ENCODE peak calls at places on chromosomes 4 and X, in seven cellular contexts. Q, O, V, M, E, T and P are unnamed samples.
A peak's percentile ranks its signal among the peaks of the same experiment; 100 is the strongest.

GRCh38 chrX:49221868-49222267 is 11.3 kb downstream of the CACNA1F start:
- DNase-seq in Q (no peak), O (no peak), V (no peak), M (no peak), E (no peak), T (no peak), P (no peak)

GRCh38 chr4:76883147-76883546 is 14.8 kb downstream of the SOWAHB start:
- DNase-seq in Q (peak; percentile 81), O (no peak), V (no peak), M (no peak), E (peak; percentile 32), T (no peak), P (no peak)

GRCh38 chr4:126344472-126344871 is 1029.7 kb downstream of the FAT4 start:
- DNase-seq in Q (no peak), O (no peak), V (no peak), M (no peak), E (no peak), T (no peak), P (no peak)

GRCh38 chr4:182655321-182655720 is 261.9 kb downstream of the DCTD start:
- DNase-seq in Q (no peak), O (no peak), V (no peak), M (no peak), E (no peak), T (no peak), P (no peak)

GRCh38 chr4:39085891-39086290 is 23.9 kb downstream of the KLHL5 start:
- DNase-seq in Q (peak; percentile 49), O (no peak), V (no peak), M (no peak), E (no peak), T (no peak), P (no peak)

GRCh38 chrX:115531818-115532403 is 29.1 kb upstream of the PLS3 start:
- DNase-seq in Q (no peak), O (no peak), V (no peak), M (no peak), E (peak; percentile 68), T (no peak), P (no peak)

GRCh38 chrX:102715967-102716366 is 3.7 kb downstream of the GPRASP2 start:
- DNase-seq in Q (no peak), O (no peak), V (no peak), M (no peak), E (no peak), T (no peak), P (no peak)

GRCh38 chr4:174154455-174154854 is 129.0 kb downstream of the FBXO8 start:
- DNase-seq in Q (peak; percentile 16), O (no peak), V (no peak), M (no peak), E (peak; percentile 57), T (no peak), P (no peak)

GRCh38 chr4:138263438-138263837 is 21.3 kb upstream of the SLC7A11 start:
- DNase-seq in Q (no peak), O (no peak), V (no peak), M (no peak), E (peak; percentile 86), T (no peak), P (no peak)

GRCh38 chr4:74444891-74445642 is at the start of gene AREG:
- DNase-seq in Q (peak; percentile 63), O (peak; percentile 15), V (peak; percentile 86), M (peak; percentile 70), E (peak; percentile 74), T (peak; percentile 54), P (peak; percentile 88)

GRCh38 chrX:125090046-125090445 is 229.6 kb upstream of the TEX13C start:
- DNase-seq in Q (no peak), O (no peak), V (no peak), M (no peak), E (peak; percentile 4), T (no peak), P (no peak)

GRCh38 chr4:162645381-162645780 is 481.6 kb upstream of the FSTL5 start:
- DNase-seq in Q (no peak), O (peak; percentile 4), V (no peak), M (no peak), E (peak; percentile 30), T (no peak), P (no peak)

GRCh38 chr4:2964077-2964471 is 703 bp downstream of the GRK4 start:
- DNase-seq in Q (no peak), O (no peak), V (no peak), M (peak; percentile 26), E (no peak), T (no peak), P (no peak)

GRCh38 chr4:118086334-118086733 is 52.0 kb downstream of the NDST3 start:
- DNase-seq in Q (no peak), O (no peak), V (no peak), M (no peak), E (peak; percentile 67), T (no peak), P (no peak)

GRCh38 chr4:139921551-139922184 is 232.3 kb downstream of the MAML3 start:
- DNase-seq in Q (no peak), O (peak; percentile 48), V (no peak), M (no peak), E (peak; percentile 28), T (no peak), P (no peak)

GRCh38 chr4:109748114-109748513 is 18.2 kb upstream of the PLA2G12A start:
- DNase-seq in Q (no peak), O (no peak), V (no peak), M (no peak), E (no peak), T (no peak), P (no peak)

GRCh38 chr4:107935246-107935645 is 3.9 kb downstream of the CYP2U1 start:
- DNase-seq in Q (no peak), O (no peak), V (no peak), M (no peak), E (no peak), T (no peak), P (no peak)

GRCh38 chrX:69136546-69137331 is 28.5 kb downstream of the PJA1 start:
- DNase-seq in Q (no peak), O (no peak), V (no peak), M (no peak), E (no peak), T (no peak), P (no peak)

GRCh38 chr4:1207157-1207470 is 34.7 kb upstream of the SPON2 start:
- DNase-seq in Q (no peak), O (no peak), V (no peak), M (no peak), E (no peak), T (no peak), P (peak; percentile 36)

GRCh38 chr4:52545099-52546069 is 113.7 kb downstream of the USP46 start:
- DNase-seq in Q (peak; percentile 84), O (peak; percentile 49), V (peak; percentile 23), M (peak; percentile 61), E (peak; percentile 59), T (no peak), P (peak; percentile 67)

GRCh38 chr4:6469898-6470501 is 2.4 kb downstream of the PPP2R2C start:
- DNase-seq in Q (no peak), O (no peak), V (no peak), M (no peak), E (no peak), T (no peak), P (no peak)
- H3K4me3 ChIP-seq in Q (no peak overlapping the region), O (peak overlapping the region; percentile 69), V (no peak overlapping the region), M (no peak overlapping the region), E (no peak overlapping the region), T (peak overlapping the region; percentile 76), P (peak overlapping the region; percentile 49)

GRCh38 chr4:84994280-84994679 is 27.8 kb upstream of the WDFY3 start:
- DNase-seq in Q (no peak), O (no peak), V (no peak), M (no peak), E (no peak), T (no peak), P (no peak)
- H3K4me3 ChIP-seq in Q (no peak overlapping the region), O (no peak overlapping the region), V (no peak overlapping the region), M (no peak overlapping the region), E (no peak overlapping the region), T (no peak overlapping the region), P (no peak overlapping the region)

GRCh38 chrX:93673056-93673868 is at the start of gene NAP1L3:
- DNase-seq in Q (peak; percentile 42), O (peak; percentile 5), V (peak; percentile 9), M (peak; percentile 50), E (peak; percentile 28), T (peak; percentile 16), P (no peak)

DNA sequence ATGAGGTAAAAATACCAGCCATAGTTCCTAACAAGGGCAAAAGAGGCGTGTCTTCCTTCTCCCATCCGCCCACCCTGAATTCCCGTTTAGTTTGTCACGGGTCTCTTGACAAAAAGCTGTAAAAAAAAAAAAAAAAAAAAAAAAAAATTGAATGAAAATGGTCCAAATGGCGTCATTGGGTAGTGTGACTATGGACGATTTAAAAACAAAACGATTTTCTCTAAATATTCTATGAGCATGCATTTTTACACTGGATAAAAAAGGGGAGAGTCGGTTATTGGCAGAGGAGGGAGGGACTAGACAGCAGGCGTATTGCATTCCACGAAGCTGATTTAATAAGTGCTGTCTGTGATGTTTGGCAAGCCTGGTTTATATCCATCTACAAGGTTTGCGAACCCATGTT is at the start of gene FAM133A:
- DNase-seq in Q (peak; percentile 26), O (no peak), V (no peak), M (no peak), E (peak; percentile 22), T (no peak), P (no peak)
- H3K4me3 ChIP-seq in Q (peak within 1 kb of the TSS; percentile 38), O (peak within 1 kb of the TSS; percentile 59), V (peak within 1 kb of the TSS; percentile 78), M (peak within 1 kb of the TSS; percentile 34), E (peak within 1 kb of the TSS; percentile 37), T (peak within 1 kb of the TSS; percentile 69), P (peak within 1 kb of the TSS; percentile 55)

DNA sequence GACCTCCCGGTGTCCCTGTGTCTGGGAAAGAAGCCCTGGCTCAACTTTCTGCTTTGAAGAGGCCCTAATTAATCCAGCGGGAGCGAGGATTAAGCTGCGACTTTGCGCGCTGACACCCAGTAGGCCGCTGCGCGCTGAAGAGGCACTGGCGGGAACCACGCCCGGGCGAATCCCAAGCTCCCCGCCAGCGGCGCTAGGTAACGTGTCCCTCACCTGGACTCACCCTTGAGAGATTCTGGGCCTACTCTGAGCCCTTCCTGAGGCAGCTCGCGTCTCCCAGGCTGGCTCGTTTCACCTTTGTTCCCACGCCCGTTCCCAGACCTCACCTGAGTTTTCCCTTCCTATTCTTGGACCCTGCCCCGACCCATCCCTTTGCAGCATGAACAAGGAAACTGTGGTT is 616 bp upstream of the KLHL34 start:
- DNase-seq in Q (no peak), O (no peak), V (no peak), M (no peak), E (no peak), T (no peak), P (no peak)
- H3K4me3 ChIP-seq in Q (no peak overlapping the region), O (no peak overlapping the region), V (peak overlapping the region; percentile 49), M (no peak overlapping the region), E (no peak overlapping the region), T (peak overlapping the region; percentile 25), P (peak overlapping the region; percentile 50)

GRCh38 chr4:123892997-123893745 is 496.6 kb downstream of the SPRY1 start:
- DNase-seq in Q (no peak), O (peak; percentile 86), V (no peak), M (no peak), E (peak; percentile 10), T (no peak), P (no peak)
- H3K4me3 ChIP-seq in Q (no peak overlapping the region), O (no peak overlapping the region), V (no peak overlapping the region), M (no peak overlapping the region), E (no peak overlapping the region), T (no peak overlapping the region), P (no peak overlapping the region)

GRCh38 chrX:2889045-2889605 is 40.0 kb downstream of the ARSD start:
- DNase-seq in Q (no peak), O (no peak), V (no peak), M (no peak), E (no peak), T (no peak), P (no peak)
- H3K4me3 ChIP-seq in Q (peak overlapping the region; percentile 32), O (no peak overlapping the region), V (peak overlapping the region; percentile 45), M (peak overlapping the region; percentile 51), E (peak overlapping the region; percentile 23), T (peak overlapping the region; percentile 65), P (peak overlapping the region; percentile 67)